ENCODE peak calls at places on chromosomes 6 and 20, in five cellular contexts. U is fibroblast of lung; J is upper lobe of right lung; D is CD4-positive, alpha-beta memory T cell; O is hypothalamus. G is an unnamed sample.

GRCh38 chr6:11770546-11771466 is 7.8 kb downstream of the ADTRP start:
- DNase-seq in D (no peak), O (peak; percentile 7), J (peak; percentile 91), U (peak; percentile 98), G (no peak)

GRCh38 chr20:6575912-6576391 is 191.5 kb upstream of the BMP2 start:
- DNase-seq in O (no peak), J (no peak), U (no peak), D (no peak), G (no peak)

GRCh38 chr6:1396952-1397868 is 7.8 kb downstream of the FOXF2 start:
- DNase-seq in J (peak; percentile 83), U (peak; percentile 99), D (peak; percentile 60), O (peak; percentile 24), G (no peak)

GRCh38 chr6:89986650-89987074 is 92.4 kb downstream of the GJA10 start:
- DNase-seq in O (no peak), D (no peak), J (no peak), U (peak; percentile 80), G (no peak)

GRCh38 chr6:70411542-70411941 is 1.8 kb upstream of the FAM135A start:
- DNase-seq in J (no peak), O (no peak), D (no peak), U (no peak), G (no peak)

GRCh38 chr20:10177326-10177725 is 41.3 kb upstream of the SNAP25 start:
- DNase-seq in J (no peak), O (no peak), U (peak; percentile 71), D (no peak), G (no peak)

GRCh38 chr6:19772891-19773290 is 64.3 kb upstream of the ID4 start:
- DNase-seq in O (no peak), D (no peak), J (no peak), U (no peak), G (no peak)

GRCh38 chr6:149923327-149923986 is 536 bp upstream of the RAET1G start:
- DNase-seq in D (no peak), J (no peak), O (no peak), U (no peak), G (peak; percentile 69)

GRCh38 chr20:43681991-43682410 is 15.1 kb downstream of the MYBL2 start:
- DNase-seq in U (no peak), O (no peak), J (no peak), D (no peak), G (no peak)

GRCh38 chr20:9628166-9628565 is 113.8 kb downstream of the LAMP5 start:
- DNase-seq in U (peak; percentile 14), O (no peak), J (no peak), D (no peak), G (no peak)

GRCh38 chr6:75934643-75935472 is 137.6 kb downstream of the IMPG1 start:
- DNase-seq in J (no peak), O (peak; percentile 28), D (peak; percentile 28), U (peak; percentile 86), G (no peak)

GRCh38 chr6:45327956-45328522 is at the start of gene RUNX2:
- DNase-seq in J (no peak), D (no peak), O (no peak), U (peak; percentile 91), G (no peak)

GRCh38 chr6:90021701-90022100 is 127.4 kb downstream of the GJA10 start:
- DNase-seq in O (no peak), D (no peak), U (no peak), J (no peak), G (no peak)

GRCh38 chr6:129191275-129191674 is 308.3 kb downstream of the LAMA2 start:
- DNase-seq in O (no peak), J (no peak), D (no peak), U (no peak), G (no peak)

GRCh38 chr20:34268851-34269668 is 27.8 kb downstream of the ASIP start:
- DNase-seq in J (peak; percentile 71), U (peak; percentile 19), D (peak; percentile 20), O (no peak), G (peak; percentile 84)

GRCh38 chr6:170124150-170124549 is 166.7 kb downstream of the DLL1 start:
- DNase-seq in O (no peak), U (no peak), D (no peak), J (no peak), G (no peak)

GRCh38 chr20:11378252-11378651 is 539.4 kb upstream of the BTBD3 start:
- DNase-seq in D (no peak), U (no peak), J (no peak), O (no peak), G (no peak)

GRCh38 chr6:163460307-163460782 is 45.8 kb downstream of the QKI start:
- DNase-seq in O (no peak), D (peak; percentile 72), U (peak; percentile 67), J (no peak), G (no peak)

GRCh38 chr6:133671376-133671775 is 217.5 kb upstream of the TCF21 start:
- DNase-seq in O (no peak), D (no peak), U (no peak), J (no peak), G (no peak)

GRCh38 chr6:4351857-4352669 is 216.7 kb upstream of the ECI2 start:
- DNase-seq in J (no peak), U (peak; percentile 95), O (peak; percentile 63), D (no peak), G (no peak)

GRCh38 chr6:31111712-31112111 is 663 bp downstream of the C6orf15 start:
- DNase-seq in J (no peak), U (no peak), D (no peak), O (no peak), G (peak; percentile 85)

GRCh38 chr20:49779972-49780371 is 32.7 kb upstream of the SLC9A8 start:
- DNase-seq in D (no peak), O (no peak), U (no peak), J (no peak), G (no peak)

GRCh38 chr6:97282238-97282725 is 734 bp downstream of the MMS22L start:
- DNase-seq in D (no peak), O (no peak), U (peak; percentile 7), J (no peak), G (no peak)

GRCh38 chr6:168102093-168102985 is 23.3 kb upstream of the FRMD1 start:
- DNase-seq in D (no peak), U (no peak), O (no peak), J (peak; percentile 53), G (peak; percentile 29)

GRCh38 chr6:9537381-9537780 is 877.5 kb downstream of the TFAP2A start:
- DNase-seq in U (no peak), O (no peak), J (no peak), D (no peak), G (no peak)

GRCh38 chr6:130849501-130850039 is 22.4 kb downstream of the SMLR1 start:
- DNase-seq in J (no peak), O (no peak), U (no peak), D (no peak), G (no peak)

GRCh38 chr6:112571486-112571885 is 224.4 kb downstream of the RFPL4B start:
- DNase-seq in U (peak; percentile 81), O (peak; percentile 44), D (no peak), J (no peak), G (no peak)

GRCh38 chr6:149860834-149861602 is 3.1 kb downstream of the LRP11 start:
- DNase-seq in O (no peak), J (peak; percentile 68), U (peak; percentile 75), D (no peak), G (no peak)

GRCh38 chr6:90468859-90469258 is 118.0 kb downstream of the MAP3K7 start:
- DNase-seq in J (no peak), D (no peak), O (no peak), U (no peak), G (no peak)

GRCh38 chr20:20000223-20000968 is 16.8 kb upstream of the NAA20 start:
- DNase-seq in U (no peak), J (no peak), O (no peak), D (no peak), G (no peak)

GRCh38 chr20:7624886-7625285 is 315.4 kb downstream of the HAO1 start:
- DNase-seq in U (no peak), D (no peak), J (no peak), O (no peak), G (no peak)

GRCh38 chr20:52847739-52848359 is 124.3 kb upstream of the TSHZ2 start:
- DNase-seq in J (no peak), D (no peak), O (no peak), U (no peak), G (no peak)

GRCh38 chr6:127439718-127440117 is 19.5 kb downstream of the KIAA0408 start:
- DNase-seq in U (no peak), D (no peak), O (no peak), J (no peak), G (no peak)